ENCODE peak calls at places on chromosomes 13 and 19, in five cellular contexts. One of them, this sample, is unnamed.

GRCh38 chr13:99403458-99403971 is 96.3 kb upstream of the GPR183 start:
- ATAC-seq in upper lobe of left lung: no peak
- ATAC-seq in K562: no peak
- ATAC-seq in GM12878: no peak
- ATAC-seq in HepG2: no peak
- ATAC-seq in this sample: no peak

GRCh38 chr19:35279985-35280821 is 2.1 kb upstream of the HAMP start:
- ATAC-seq in upper lobe of left lung: no peak
- ATAC-seq in K562: no peak
- ATAC-seq in GM12878: peak; percentile 71
- ATAC-seq in HepG2: peak; percentile 80
- ATAC-seq in this sample: no peak

GRCh38 chr19:435707-436412 is 25.0 kb downstream of the SHC2 start:
- ATAC-seq in upper lobe of left lung: peak; percentile 9
- ATAC-seq in K562: no peak
- ATAC-seq in GM12878: no peak
- ATAC-seq in HepG2: no peak
- ATAC-seq in this sample: no peak

GRCh38 chr13:111120422-111120821 is 5.3 kb downstream of the ARHGEF7 start:
- ATAC-seq in upper lobe of left lung: no peak
- ATAC-seq in K562: no peak
- ATAC-seq in GM12878: no peak
- ATAC-seq in HepG2: no peak
- ATAC-seq in this sample: no peak

GRCh38 chr13:112333756-112334543 is 42.2 kb upstream of the SPACA7 start:
- ATAC-seq in upper lobe of left lung: no peak
- ATAC-seq in K562: peak; percentile 92
- ATAC-seq in GM12878: no peak
- ATAC-seq in HepG2: peak; percentile 69
- ATAC-seq in this sample: no peak

GRCh38 chr13:113059891-113060290 is 45.7 kb upstream of the F7 start:
- ATAC-seq in upper lobe of left lung: no peak
- ATAC-seq in K562: no peak
- ATAC-seq in GM12878: no peak
- ATAC-seq in HepG2: no peak
- ATAC-seq in this sample: no peak

GRCh38 chr13:92512852-92513251 is 713.8 kb upstream of the GPC6 start:
- ATAC-seq in upper lobe of left lung: no peak
- ATAC-seq in K562: no peak
- ATAC-seq in GM12878: no peak
- ATAC-seq in HepG2: no peak
- ATAC-seq in this sample: no peak

GRCh38 chr13:31320946-31321345 is 121.2 kb downstream of the B3GLCT start:
- ATAC-seq in upper lobe of left lung: no peak
- ATAC-seq in K562: no peak
- ATAC-seq in GM12878: peak; percentile 23
- ATAC-seq in HepG2: no peak
- ATAC-seq in this sample: no peak

GRCh38 chr19:461664-462551 is 1.1 kb upstream of the SHC2 start:
- ATAC-seq in upper lobe of left lung: no peak
- ATAC-seq in K562: peak; percentile 76
- ATAC-seq in GM12878: no peak
- ATAC-seq in HepG2: peak; percentile 67
- ATAC-seq in this sample: peak; percentile 45

GRCh38 chr19:7176792-7177191 is 107.3 kb downstream of the ZNF557 start:
- ATAC-seq in upper lobe of left lung: no peak
- ATAC-seq in K562: no peak
- ATAC-seq in GM12878: no peak
- ATAC-seq in HepG2: no peak
- ATAC-seq in this sample: no peak

GRCh38 chr19:7182489-7182888 is 111.7 kb downstream of the INSR start:
- ATAC-seq in upper lobe of left lung: no peak
- ATAC-seq in K562: no peak
- ATAC-seq in GM12878: no peak
- ATAC-seq in HepG2: no peak
- ATAC-seq in this sample: no peak

GRCh38 chr19:7179917-7180306 is 110.4 kb downstream of the ZNF557 start:
- ATAC-seq in upper lobe of left lung: no peak
- ATAC-seq in K562: no peak
- ATAC-seq in GM12878: no peak
- ATAC-seq in HepG2: no peak
- ATAC-seq in this sample: no peak

GRCh38 chr19:7172794-7173193 is 103.3 kb downstream of the ZNF557 start:
- ATAC-seq in upper lobe of left lung: no peak
- ATAC-seq in K562: no peak
- ATAC-seq in GM12878: no peak
- ATAC-seq in HepG2: no peak
- ATAC-seq in this sample: no peak

GRCh38 chr19:7177926-7178325 is 108.4 kb downstream of the ZNF557 start:
- ATAC-seq in upper lobe of left lung: no peak
- ATAC-seq in K562: no peak
- ATAC-seq in GM12878: no peak
- ATAC-seq in HepG2: no peak
- ATAC-seq in this sample: peak; percentile 54
- TF ChIP-seq EP300 in upper lobe of left lung: no peak
- TF ChIP-seq EP300 in K562: no peak
- TF ChIP-seq EP300 in GM12878: no peak
- TF ChIP-seq EP300 in HepG2: no peak
- TF ChIP-seq EP300 in this sample: no peak

DNA sequence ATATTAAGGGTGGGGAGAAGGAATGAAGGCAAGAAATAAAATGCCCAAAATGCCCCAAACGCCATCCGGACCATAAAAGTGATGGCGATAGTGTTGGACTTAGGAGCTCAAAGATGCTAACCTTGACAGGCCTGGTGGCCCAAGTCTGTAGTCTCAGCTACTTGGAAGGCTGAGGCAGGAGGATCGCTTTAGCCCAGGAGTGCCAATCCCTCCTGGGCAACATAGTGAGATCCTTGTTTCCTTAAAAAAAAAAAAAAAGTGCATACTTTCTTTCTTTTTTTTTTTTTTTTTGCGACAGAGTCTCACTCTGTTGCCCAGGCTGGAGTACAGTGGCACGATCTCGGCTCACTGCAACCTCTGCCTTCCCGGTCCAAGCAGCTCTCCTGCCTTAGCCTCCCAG is 32.0 kb upstream of the MRI1 start:
- ATAC-seq in upper lobe of left lung: no peak
- ATAC-seq in K562: no peak
- ATAC-seq in GM12878: no peak
- ATAC-seq in HepG2: no peak
- ATAC-seq in this sample: no peak
- H3K4me3 ChIP-seq in upper lobe of left lung: peak overlapping the region; percentile 54
- H3K4me3 ChIP-seq in K562: peak overlapping the region; percentile 61
- H3K4me3 ChIP-seq in GM12878: peak overlapping the region; percentile 77
- H3K4me3 ChIP-seq in HepG2: peak overlapping the region; percentile 79
- H3K4me3 ChIP-seq in this sample: no peak overlapping the region

DNA sequence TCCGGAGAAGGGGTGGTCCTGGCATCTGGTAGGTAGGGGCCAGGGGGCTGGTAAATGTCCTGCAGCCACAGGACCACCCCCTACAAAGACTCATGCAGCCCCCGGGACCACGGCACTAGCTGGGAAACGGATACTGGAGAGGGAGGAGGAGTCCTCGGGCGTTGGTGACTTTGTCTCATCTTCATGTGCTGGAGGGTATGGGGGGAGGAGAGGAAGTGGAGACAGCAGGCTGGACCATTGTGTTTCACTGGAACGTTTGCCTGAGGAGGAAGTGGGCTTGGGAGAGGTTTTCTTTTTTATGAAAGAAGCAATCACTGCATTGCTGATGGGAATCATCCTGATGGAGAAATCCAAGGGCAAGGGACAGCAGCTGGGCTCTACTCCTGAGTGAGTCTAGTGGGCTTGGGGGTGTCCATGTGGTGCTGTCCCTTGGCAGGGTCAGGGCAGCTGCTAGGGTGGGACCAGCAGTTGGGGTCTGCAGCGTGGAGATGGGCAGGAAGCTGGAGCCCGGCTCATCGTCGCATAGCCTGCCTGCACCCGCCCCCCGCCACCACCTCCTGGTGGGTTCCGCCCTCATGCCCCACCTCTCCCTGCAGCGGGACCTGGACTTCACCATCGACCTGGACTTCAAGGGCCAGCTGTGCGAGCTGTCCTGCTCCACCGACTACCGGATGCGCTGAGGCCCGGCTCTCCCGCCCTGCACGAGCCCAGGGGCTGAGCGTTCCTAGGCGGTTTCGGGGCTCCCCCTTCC is 1.7 kb upstream of the ADM5 start:
- ATAC-seq in upper lobe of left lung: no peak
- ATAC-seq in K562: no peak
- ATAC-seq in GM12878: no peak
- ATAC-seq in HepG2: no peak
- ATAC-seq in this sample: no peak
- TF ChIP-seq POLR2AphosphoS5 in upper lobe of left lung: no peak
- TF ChIP-seq POLR2AphosphoS5 in K562: no peak
- TF ChIP-seq POLR2AphosphoS5 in GM12878: peak; percentile 59
- TF ChIP-seq POLR2AphosphoS5 in HepG2: no peak
- TF ChIP-seq POLR2AphosphoS5 in this sample: no peak

DNA sequence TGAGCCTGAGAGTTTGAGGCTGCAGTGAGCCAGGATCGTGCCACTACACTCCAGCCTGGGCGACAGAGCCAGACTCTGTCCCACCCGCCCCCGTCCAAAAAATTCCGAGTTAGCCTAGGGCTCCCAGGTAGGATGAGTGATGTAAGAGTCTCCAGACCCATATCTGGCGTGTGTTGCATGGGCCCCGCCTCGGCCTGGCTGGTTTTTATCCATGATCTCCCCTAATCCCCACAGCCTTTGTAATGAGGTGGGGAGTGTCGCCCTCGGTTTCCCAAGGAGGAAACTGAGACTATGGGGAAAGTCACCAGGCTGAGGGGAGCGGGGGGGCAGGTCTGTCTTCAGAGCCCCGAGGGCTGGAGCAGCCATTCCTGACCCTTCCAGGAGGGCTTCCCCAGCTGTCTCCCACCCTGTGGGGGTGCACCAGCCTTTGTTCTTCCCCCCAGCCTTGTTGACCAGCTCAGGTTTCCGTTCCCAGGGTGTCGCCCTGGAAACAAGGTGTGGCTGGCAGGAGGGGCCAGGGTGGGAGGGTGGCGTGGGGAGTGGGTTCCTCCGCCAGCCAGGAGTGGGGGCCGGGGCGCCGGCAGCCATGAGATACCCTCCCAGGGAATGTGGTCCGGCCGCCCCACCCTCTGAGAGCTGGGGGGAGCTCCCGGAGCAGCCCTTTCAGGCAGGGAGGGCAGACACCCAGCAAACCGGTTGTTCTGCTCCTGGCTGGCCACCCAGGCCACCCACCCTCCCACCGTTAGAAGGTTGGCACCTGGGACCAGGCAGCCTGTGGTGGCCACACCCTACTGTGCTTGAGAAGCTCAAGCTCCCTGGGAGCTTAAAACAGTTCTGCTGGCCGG is 11.5 kb downstream of the MYH14 start:
- ATAC-seq in upper lobe of left lung: peak; percentile 97
- ATAC-seq in K562: no peak
- ATAC-seq in GM12878: no peak
- ATAC-seq in HepG2: no peak
- ATAC-seq in this sample: no peak
- TF ChIP-seq EP300 in upper lobe of left lung: peak; percentile 37
- TF ChIP-seq EP300 in K562: no peak
- TF ChIP-seq EP300 in GM12878: no peak
- TF ChIP-seq EP300 in HepG2: no peak
- TF ChIP-seq EP300 in this sample: no peak

GRCh38 chr19:40341601-40342482 is 6.4 kb downstream of the C19orf47 start:
- ATAC-seq in upper lobe of left lung: peak; percentile 78
- ATAC-seq in K562: no peak
- ATAC-seq in GM12878: no peak
- ATAC-seq in HepG2: no peak
- ATAC-seq in this sample: peak; percentile 76
- H3K4me3 ChIP-seq in upper lobe of left lung: peak overlapping the region; percentile 15
- H3K4me3 ChIP-seq in K562: no peak overlapping the region
- H3K4me3 ChIP-seq in GM12878: no peak overlapping the region
- H3K4me3 ChIP-seq in HepG2: no peak overlapping the region
- H3K4me3 ChIP-seq in this sample: no peak overlapping the region

GRCh38 chr13:77616027-77616426 is 80.5 kb downstream of the SCEL start:
- ATAC-seq in upper lobe of left lung: no peak
- ATAC-seq in K562: no peak
- ATAC-seq in GM12878: no peak
- ATAC-seq in HepG2: no peak
- ATAC-seq in this sample: no peak

GRCh38 chr13:77619655-77620054 is 77.8 kb upstream of the SLAIN1 start:
- ATAC-seq in upper lobe of left lung: no peak
- ATAC-seq in K562: no peak
- ATAC-seq in GM12878: no peak
- ATAC-seq in HepG2: no peak
- ATAC-seq in this sample: no peak

GRCh38 chr13:77623797-77624196 is 73.7 kb upstream of the SLAIN1 start:
- ATAC-seq in upper lobe of left lung: no peak
- ATAC-seq in K562: no peak
- ATAC-seq in GM12878: no peak
- ATAC-seq in HepG2: no peak
- ATAC-seq in this sample: no peak

GRCh38 chr13:77620138-77620537 is 77.3 kb upstream of the SLAIN1 start:
- ATAC-seq in upper lobe of left lung: no peak
- ATAC-seq in K562: no peak
- ATAC-seq in GM12878: no peak
- ATAC-seq in HepG2: no peak
- ATAC-seq in this sample: no peak
- TF ChIP-seq POLR2AphosphoS5 in upper lobe of left lung: no peak
- TF ChIP-seq POLR2AphosphoS5 in K562: no peak
- TF ChIP-seq POLR2AphosphoS5 in GM12878: no peak
- TF ChIP-seq POLR2AphosphoS5 in HepG2: no peak
- TF ChIP-seq POLR2AphosphoS5 in this sample: no peak

DNA sequence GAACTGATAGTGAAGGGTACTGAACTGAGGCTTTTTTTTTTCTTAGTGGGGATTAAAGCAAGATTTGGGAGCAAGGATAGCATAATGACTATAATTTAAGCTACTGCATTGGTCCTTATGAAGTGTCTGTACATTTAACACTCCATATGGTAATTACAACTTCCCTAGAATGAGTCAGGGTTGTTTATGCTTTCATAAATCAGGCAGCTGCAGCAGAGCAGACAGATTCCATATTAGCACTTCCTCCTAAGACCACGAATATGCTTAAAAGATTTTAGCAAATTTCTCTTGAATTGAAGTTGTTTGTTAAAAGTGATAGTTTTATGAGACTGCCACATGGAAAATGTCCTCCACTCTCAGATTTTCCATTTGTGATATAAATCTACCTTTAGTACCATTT is 401.1 kb upstream of the SPRY2 start:
- ATAC-seq in upper lobe of left lung: no peak
- ATAC-seq in K562: no peak
- ATAC-seq in GM12878: peak; percentile 62
- ATAC-seq in HepG2: no peak
- ATAC-seq in this sample: no peak
- TF ChIP-seq EP300 in upper lobe of left lung: no peak
- TF ChIP-seq EP300 in K562: no peak
- TF ChIP-seq EP300 in GM12878: no peak
- TF ChIP-seq EP300 in HepG2: no peak
- TF ChIP-seq EP300 in this sample: no peak

GRCh38 chr19:4278460-4278901 is 585 bp upstream of the SHD start:
- ATAC-seq in upper lobe of left lung: no peak
- ATAC-seq in K562: peak; percentile 15
- ATAC-seq in GM12878: no peak
- ATAC-seq in HepG2: peak; percentile 19
- ATAC-seq in this sample: no peak

GRCh38 chr19:4278926-4279529 is at the start of gene SHD:
- ATAC-seq in upper lobe of left lung: no peak
- ATAC-seq in K562: peak; percentile 75
- ATAC-seq in GM12878: no peak
- ATAC-seq in HepG2: peak; percentile 45
- ATAC-seq in this sample: no peak

GRCh38 chr19:4278010-4278409 is 1.1 kb upstream of the SHD start:
- ATAC-seq in upper lobe of left lung: no peak
- ATAC-seq in K562: peak; percentile 19
- ATAC-seq in GM12878: no peak
- ATAC-seq in HepG2: no peak
- ATAC-seq in this sample: no peak

GRCh38 chr19:4277051-4277700 is 1.9 kb upstream of the SHD start:
- ATAC-seq in upper lobe of left lung: no peak
- ATAC-seq in K562: no peak
- ATAC-seq in GM12878: no peak
- ATAC-seq in HepG2: no peak
- ATAC-seq in this sample: no peak

GRCh38 chr19:4279530-4280422 is 710 bp downstream of the SHD start:
- ATAC-seq in upper lobe of left lung: no peak
- ATAC-seq in K562: no peak
- ATAC-seq in GM12878: no peak
- ATAC-seq in HepG2: no peak
- ATAC-seq in this sample: no peak
- H3K4me3 ChIP-seq in upper lobe of left lung: no peak overlapping the region
- H3K4me3 ChIP-seq in K562: no peak overlapping the region
- H3K4me3 ChIP-seq in GM12878: no peak overlapping the region
- H3K4me3 ChIP-seq in HepG2: no peak overlapping the region
- H3K4me3 ChIP-seq in this sample: no peak overlapping the region

This sample was measured in gastroesophageal sphincter.